ENCODE peak calls at places on chromosomes 11 and 22, in five cellular contexts. E is mesothelial cell of epicardium; N is pulmonary artery endothelial cell; C is stimulated activated CD8-positive, alpha-beta memory T cell treated with anti-CD3 and anti-CD28 coated beads, Interleukin-7, amount 100 ng/mL, for 1 hour; G is Ammon's horn. F is an unnamed sample.

GRCh38 chr11:117426297-117426685 is 98.6 kb downstream of the CEP164 start:
- DNase-seq in E (peak), C (peak), N (peak), G (peak), F (peak)

GRCh38 chr22:49997221-49997599 is 15.4 kb downstream of the IL17REL start:
- DNase-seq in G (no peak), C (no peak), E (no peak), N (no peak), F (no peak)

GRCh38 chr22:38016182-38017078 is 32.1 kb upstream of the SOX10 start:
- DNase-seq in N (no peak), C (no peak), E (no peak), G (peak), F (peak)

GRCh38 chr22:25749420-25750169 is 7.6 kb downstream of the MYO18B start:
- DNase-seq in C (no peak), N (no peak), G (no peak), E (no peak), F (no peak)

GRCh38 chr11:33936745-33937612 is 45.1 kb upstream of the LMO2 start:
- DNase-seq in N (peak), C (no peak), G (no peak), E (peak), F (no peak)

GRCh38 chr11:75351541-75352416 is at the start of gene ARRB1:
- DNase-seq in C (no peak), N (no peak), E (peak), G (peak), F (no peak)

GRCh38 chr11:95365346-95365745 is 134.3 kb upstream of the SESN3 start:
- DNase-seq in E (no peak), N (no peak), G (peak), C (no peak), F (no peak)

GRCh38 chr22:43831561-43832392 is 19.7 kb upstream of the EFCAB6 start:
- DNase-seq in N (no peak), G (no peak), C (no peak), E (no peak), F (no peak)

GRCh38 chr22:19896665-19897355 is 42.1 kb upstream of the GNB1L start:
- DNase-seq in C (no peak), G (no peak), N (no peak), E (no peak), F (no peak)

GRCh38 chr11:1861435-1862411 is 8.8 kb downstream of the LSP1 start:
- DNase-seq in G (no peak), E (no peak), C (no peak), N (no peak), F (no peak)

F was measured in substantia nigra.